ENCODE peak calls at places on chromosomes 3 and 15, in ten cellular contexts. B is brain microvascular endothelial cell, K is endothelial cell of umbilical vein, V is psoas muscle, F is sigmoid colon, M is RWPE2, Q is left ventricle myocardium inferior, D is Panc1, W is kidney epithelial cell, O is tibial nerve. X is an unnamed sample.

GRCh38 chr3:137511655-137512054 is 252.5 kb upstream of the SOX14 start:
- DNase-seq in B (no peak), K (no peak), V (no peak), F (no peak), M (no peak), Q (no peak), D (no peak), W (no peak), O (no peak), X (no peak)

GRCh38 chr3:120348065-120348980 is 831 bp downstream of the LRRC58 start:
- DNase-seq in B (no peak), K (peak; percentile 36), V (no peak), F (no peak), M (peak; percentile 62), Q (no peak), D (no peak), W (no peak), O (no peak), X (no peak)

GRCh38 chr3:98741121-98741716 is 21.9 kb upstream of the ST3GAL6 start:
- DNase-seq in B (peak; percentile 87), K (peak; percentile 72), V (no peak), F (no peak), M (no peak), Q (no peak), D (no peak), W (peak; percentile 28), O (no peak), X (no peak)

GRCh38 chr3:187261541-187261969 is 30.0 kb downstream of the MASP1 start:
- DNase-seq in B (no peak), K (no peak), V (no peak), F (no peak), M (no peak), Q (no peak), D (no peak), W (no peak), O (no peak), X (no peak)

GRCh38 chr15:89984421-89985010 is 16.6 kb upstream of the ZNF710 start:
- DNase-seq in B (no peak), K (no peak), V (no peak), F (no peak), M (no peak), Q (no peak), D (no peak), W (no peak), O (no peak), X (no peak)

GRCh38 chr15:27574541-27575054 is 524.5 kb downstream of the OCA2 start:
- DNase-seq in B (no peak), K (no peak), V (no peak), F (no peak), M (no peak), Q (no peak), D (no peak), W (no peak), O (no peak), X (no peak)

GRCh38 chr15:68765602-68766368 is 54.9 kb downstream of the ANP32A start:
- DNase-seq in B (no peak), K (peak; percentile 80), V (no peak), F (no peak), M (no peak), Q (no peak), D (no peak), W (no peak), O (no peak), X (no peak)

GRCh38 chr3:188434594-188434993 is 280.6 kb downstream of the LPP start:
- DNase-seq in B (no peak), K (no peak), V (no peak), F (no peak), M (no peak), Q (no peak), D (no peak), W (peak; percentile 7), O (no peak), X (no peak)

GRCh38 chr3:10437272-10437994 is 68.0 kb downstream of the ATP2B2 start:
- DNase-seq in B (peak; percentile 78), K (peak; percentile 53), V (no peak), F (no peak), M (no peak), Q (no peak), D (no peak), W (peak; percentile 64), O (no peak), X (no peak)

GRCh38 chr15:33831646-33832045 is 136.7 kb upstream of the CHRM5 start:
- DNase-seq in B (no peak), K (no peak), V (no peak), F (no peak), M (no peak), Q (no peak), D (no peak), W (no peak), O (no peak), X (no peak)

GRCh38 chr3:127689266-127689860 is 16.6 kb downstream of the ABTB1 start:
- DNase-seq in B (no peak), K (no peak), V (no peak), F (peak; percentile 53), M (peak; percentile 45), Q (peak; percentile 7), D (no peak), W (no peak), O (peak; percentile 2), X (no peak)

GRCh38 chr15:28921925-28922711 is 36.3 kb downstream of the APBA2 start:
- DNase-seq in B (no peak), K (no peak), V (no peak), F (peak; percentile 55), M (peak; percentile 52), Q (no peak), D (no peak), W (no peak), O (no peak), X (no peak)

GRCh38 chr15:73923488-73924164 is 2.6 kb upstream of the LOXL1 start:
- DNase-seq in B (no peak), K (no peak), V (no peak), F (no peak), M (no peak), Q (peak; percentile 14), D (no peak), W (no peak), O (no peak), X (no peak)

DNA sequence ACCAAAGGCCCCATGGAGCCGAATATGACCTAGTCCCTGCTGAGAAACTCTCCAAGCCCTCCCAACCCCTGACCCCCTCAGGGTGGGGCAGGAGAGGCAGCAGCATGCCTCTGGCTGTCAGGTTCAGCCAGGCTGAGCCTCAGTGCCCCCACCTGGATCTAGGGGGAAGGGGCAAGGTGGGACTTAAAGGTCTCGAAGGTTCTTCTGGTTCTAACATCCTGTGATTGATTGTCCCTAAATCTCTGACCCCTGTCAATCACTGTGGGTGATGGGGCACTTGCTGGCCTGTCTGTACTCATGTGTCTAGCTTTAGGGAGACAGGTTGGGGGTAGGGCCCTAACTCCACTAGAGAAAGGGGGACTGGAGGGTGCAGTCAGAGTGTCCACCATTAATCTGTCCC is 13.8 kb downstream of the NBEAL2 start:
- DNase-seq in B (no peak), K (no peak), V (no peak), F (no peak), M (no peak), Q (no peak), D (no peak), W (no peak), O (no peak), X (no peak)
- H3K36me3 ChIP-seq in B (no peaks in the 10 kb centered on the region), K (peaks cover 3% of the 10 kb centered on the region), V (no peaks in the 10 kb centered on the region), F (no peaks in the 10 kb centered on the region), M (peaks cover 31% of the 10 kb centered on the region), Q (no peaks in the 10 kb centered on the region), D (no peaks in the 10 kb centered on the region), W (no peaks in the 10 kb centered on the region), O (no peaks in the 10 kb centered on the region), X (no peaks in the 10 kb centered on the region)

DNA sequence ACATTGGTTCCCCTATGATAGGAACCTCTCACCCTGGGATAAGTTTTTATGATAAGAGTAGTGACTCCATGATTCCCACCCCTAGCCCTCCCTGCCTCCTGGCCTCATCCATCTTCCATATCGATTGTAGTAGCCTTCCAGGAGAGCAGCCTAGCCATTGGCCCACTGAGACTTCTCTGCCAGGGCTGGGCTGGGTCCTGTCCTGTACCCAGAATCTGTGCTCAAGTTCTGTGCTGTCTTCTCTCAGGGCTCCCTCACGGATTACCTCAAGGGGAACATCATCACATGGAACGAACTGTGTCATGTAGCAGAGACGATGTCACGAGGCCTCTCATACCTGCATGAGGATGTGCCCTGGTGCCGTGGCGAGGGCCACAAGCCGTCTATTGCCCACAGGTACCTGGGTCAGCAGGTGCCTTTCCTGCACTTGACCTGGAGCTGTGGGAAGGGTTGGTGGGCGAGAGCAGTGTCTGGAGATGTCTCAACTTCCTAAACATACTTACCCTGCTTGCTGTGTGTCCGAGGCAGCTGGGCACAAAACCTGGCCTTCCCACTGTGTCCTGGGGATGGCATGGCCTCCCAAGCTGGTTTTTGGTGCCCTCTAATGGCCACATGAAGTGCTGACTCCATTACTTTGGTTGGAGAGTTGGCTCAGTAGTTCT is 16.6 kb upstream of the EXOG start:
- DNase-seq in B (peak; percentile 47), K (peak; percentile 64), V (peak; percentile 66), F (peak; percentile 83), M (no peak), Q (peak; percentile 48), D (peak; percentile 32), W (no peak), O (peak; percentile 38), X (peak; percentile 77)
- H3K36me3 ChIP-seq in B (peaks cover 3% of the 10 kb centered on the region), K (peaks cover 3% of the 10 kb centered on the region), V (no peaks in the 10 kb centered on the region), F (peaks cover 26% of the 10 kb centered on the region), M (peaks cover 38% of the 10 kb centered on the region), Q (peaks cover 51% of the 10 kb centered on the region), D (no peaks in the 10 kb centered on the region), W (peaks cover 5% of the 10 kb centered on the region), O (peaks cover 12% of the 10 kb centered on the region), X (no peaks in the 10 kb centered on the region)

DNA sequence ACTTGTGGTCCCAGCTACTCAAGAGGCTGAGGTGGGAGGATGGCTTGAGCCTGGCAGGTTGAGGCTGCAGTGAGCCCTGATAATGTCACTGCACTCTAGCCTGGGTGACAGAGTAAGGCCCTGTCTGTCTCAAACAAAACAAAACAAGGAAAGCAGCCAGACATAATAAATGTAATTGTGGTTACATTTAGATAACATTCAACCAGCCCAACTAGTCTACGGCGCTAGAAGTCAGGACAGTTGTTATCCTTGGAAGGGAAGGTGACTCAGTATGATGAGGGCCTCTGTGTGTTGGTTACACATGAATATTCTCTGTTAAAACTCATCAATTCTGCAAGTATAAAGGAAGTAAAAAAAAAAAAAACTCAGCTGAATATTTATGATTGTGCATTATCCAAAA is 27.0 kb upstream of the CSPG5 start:
- DNase-seq in B (peak; percentile 89), K (peak; percentile 19), V (no peak), F (no peak), M (no peak), Q (no peak), D (no peak), W (peak; percentile 42), O (no peak), X (no peak)
- H3K36me3 ChIP-seq in B (peaks cover 32% of the 10 kb centered on the region), K (peaks cover 11% of the 10 kb centered on the region), V (peaks cover 3% of the 10 kb centered on the region), F (peaks cover 9% of the 10 kb centered on the region), M (peaks cover 64% of the 10 kb centered on the region), Q (peaks cover 53% of the 10 kb centered on the region), D (peaks cover 2% of the 10 kb centered on the region), W (peaks cover 3% of the 10 kb centered on the region), O (peaks cover 14% of the 10 kb centered on the region), X (no peaks in the 10 kb centered on the region)

DNA sequence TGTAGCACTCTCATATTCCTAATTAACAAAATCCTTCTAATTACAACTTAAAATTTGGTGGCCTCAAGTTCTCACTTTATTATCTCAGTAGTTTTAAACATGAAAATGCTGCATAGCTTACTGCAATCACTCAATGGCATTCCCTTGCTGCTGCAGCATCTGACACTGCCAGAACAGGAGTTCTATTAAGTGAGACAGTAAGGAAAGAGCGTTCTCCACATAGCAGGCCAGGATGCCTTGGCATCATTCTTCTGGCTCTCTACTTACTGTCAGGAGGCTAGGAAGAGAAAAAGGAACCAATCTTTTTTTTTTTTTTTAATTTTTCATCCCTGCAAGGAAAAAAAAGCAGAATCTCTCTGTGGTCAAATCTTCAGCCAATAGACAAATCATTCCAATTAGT is 3.2 kb downstream of the CNBP start:
- DNase-seq in B (no peak), K (no peak), V (no peak), F (no peak), M (no peak), Q (no peak), D (no peak), W (no peak), O (no peak), X (no peak)
- H3K36me3 ChIP-seq in B (peaks cover 25% of the 10 kb centered on the region), K (peaks cover 12% of the 10 kb centered on the region), V (peaks cover 4% of the 10 kb centered on the region), F (peaks cover 7% of the 10 kb centered on the region), M (peaks cover 76% of the 10 kb centered on the region), Q (peaks cover 18% of the 10 kb centered on the region), D (peaks cover 16% of the 10 kb centered on the region), W (no peaks in the 10 kb centered on the region), O (no peaks in the 10 kb centered on the region), X (no peaks in the 10 kb centered on the region)